ENCODE peak calls at places on chromosomes 12 and 14, in seven cellular contexts. I is thyroid gland, U is cardiac fibroblast, O is aorta, E is T-helper 9 cell, N is M059J, S is Peyer's patch. K is an unnamed sample.

GRCh38 chr12:30548203-30548602 is 147.5 kb downstream of the IPO8 start:
- DNase-seq in U (no peak), I (no peak), S (no peak), N (peak; percentile 16), E (no peak), O (no peak), K (no peak)

GRCh38 chr12:81170072-81170471 is 92.2 kb downstream of the ACSS3 start:
- DNase-seq in E (no peak), N (no peak), I (no peak), U (peak; percentile 8), O (no peak), S (no peak), K (no peak)

GRCh38 chr14:103679351-103679750 is 35.9 kb downstream of the XRCC3 start:
- DNase-seq in N (no peak), U (peak; percentile 36), S (peak; percentile 65), O (peak; percentile 82), I (peak; percentile 67), E (no peak), K (no peak)

GRCh38 chr12:26317942-26318565 is 122.7 kb downstream of the SSPN start:
- DNase-seq in E (no peak), I (no peak), U (peak; percentile 45), S (no peak), N (peak; percentile 90), O (no peak), K (no peak)

GRCh38 chr12:29519585-29520182 is 22.2 kb upstream of the OVCH1 start:
- DNase-seq in S (no peak), E (peak; percentile 4), O (no peak), I (peak; percentile 13), N (peak; percentile 53), U (peak; percentile 79), K (no peak)

GRCh38 chr12:46492471-46493351 is 120.1 kb upstream of the SLC38A2 start:
- DNase-seq in I (no peak), E (no peak), S (no peak), U (peak; percentile 85), N (peak; percentile 91), O (no peak), K (no peak)

GRCh38 chr12:111942557-111942956 is 70.4 kb downstream of the TMEM116 start:
- DNase-seq in E (no peak), O (no peak), U (peak; percentile 81), I (no peak), S (no peak), N (peak; percentile 71), K (no peak)

GRCh38 chr12:16323010-16323409 is 24.4 kb upstream of the MGST1 start:
- DNase-seq in S (no peak), U (no peak), N (no peak), E (no peak), O (no peak), I (no peak), K (no peak)

GRCh38 chr12:124426594-124427550 is 132.0 kb downstream of the RFLNA start:
- DNase-seq in S (no peak), O (no peak), N (no peak), U (no peak), E (no peak), I (no peak), K (no peak)

GRCh38 chr12:68067762-68068376 is 78.6 kb downstream of the IFNG-AS1 start:
- DNase-seq in S (no peak), N (no peak), I (no peak), U (peak; percentile 1), O (no peak), E (no peak), K (no peak)

GRCh38 chr12:16553457-16553856 is 52.5 kb downstream of the LMO3 start:
- DNase-seq in O (no peak), U (peak; percentile 44), I (no peak), S (no peak), N (no peak), E (no peak), K (no peak)

GRCh38 chr14:45698462-45699134 is 445.6 kb upstream of the MIS18BP1 start:
- DNase-seq in E (no peak), U (no peak), N (peak; percentile 48), I (peak; percentile 69), S (no peak), O (no peak), K (no peak)

GRCh38 chr12:57852620-57853509 is 6.3 kb upstream of the CTDSP2 start:
- DNase-seq in O (peak; percentile 72), E (no peak), U (peak; percentile 37), N (no peak), I (peak; percentile 54), S (no peak), K (peak; percentile 56)

GRCh38 chr12:72201457-72201856 is 70.7 kb upstream of the TRHDE start:
- DNase-seq in O (no peak), E (no peak), S (no peak), U (no peak), N (no peak), I (no peak), K (no peak)

K was measured in left ventricle myocardium inferior.